ENCODE peak calls at places on chromosomes 7 and 10, in eight cellular contexts. S is cardiac muscle cell, J is IMR-90, X is AG04450, A is HL-60, Z is A673, D is GM23338, Q is HepG2. Y is an unnamed sample. For H3K27me3, the result is how much of the 10 kb centered on the place peaks cover.

GRCh38 chr10:33010132-33011037 is 52.4 kb upstream of the ITGB1 start:
- DNase-seq in S (peak), J (peak), X (peak), A (no peak), Z (peak), D (peak), Q (peak), Y (no peak)

GRCh38 chr10:129710510-129710847 is 243.4 kb downstream of the MGMT start:
- DNase-seq in S (no peak), J (no peak), X (no peak), A (no peak), Z (no peak), D (no peak), Q (peak), Y (no peak)

GRCh38 chr10:116272497-116273221 is at the start of gene GFRA1:
- DNase-seq in S (peak), J (peak), X (no peak), A (no peak), Z (peak), D (peak), Q (no peak), Y (peak)

GRCh38 chr10:17256627-17257026 is 28.6 kb downstream of the VIM start:
- DNase-seq in S (no peak), J (no peak), X (no peak), A (no peak), Z (no peak), D (no peak), Q (no peak), Y (no peak)

GRCh38 chr10:133124357-133125211 is 35.4 kb upstream of the KNDC1 start:
- DNase-seq in S (peak), J (no peak), X (no peak), A (no peak), Z (peak), D (peak), Q (no peak), Y (peak)

GRCh38 chr10:114743552-114744231 is 77.9 kb upstream of the FHIP2A start:
- DNase-seq in S (no peak), J (no peak), X (no peak), A (no peak), Z (no peak), D (no peak), Q (no peak), Y (no peak)

GRCh38 chr7:79293655-79294142 is 159.8 kb downstream of the MAGI2 start:
- DNase-seq in S (no peak), J (peak), X (no peak), A (no peak), Z (no peak), D (no peak), Q (peak), Y (no peak)

GRCh38 chr10:85548038-85548437 is 818.6 kb downstream of the GRID1 start:
- DNase-seq in S (peak), J (no peak), X (no peak), A (no peak), Z (peak), D (peak), Q (peak), Y (no peak)

GRCh38 chr10:71599518-71599917 is 120.1 kb downstream of the C10orf105 start:
- DNase-seq in S (no peak), J (no peak), X (no peak), A (no peak), Z (no peak), D (no peak), Q (no peak), Y (no peak)

GRCh38 chr7:69412331-69413146 is 185.7 kb upstream of the AUTS2 start:
- DNase-seq in S (no peak), J (no peak), X (no peak), A (no peak), Z (peak), D (no peak), Q (peak), Y (no peak)

GRCh38 chr7:1981878-1982230 is 250.9 kb downstream of the MAD1L1 start:
- DNase-seq in S (no peak), J (no peak), X (no peak), A (no peak), Z (no peak), D (no peak), Q (no peak), Y (no peak)

GRCh38 chr7:159144756-159145543 is at the start of gene VIPR2:
- DNase-seq in S (no peak), J (no peak), X (no peak), A (no peak), Z (no peak), D (peak), Q (no peak), Y (no peak)

GRCh38 chr10:16987129-16987670 is 142.4 kb downstream of the CUBN start:
- DNase-seq in S (no peak), J (peak), X (peak), A (no peak), Z (peak), D (no peak), Q (no peak), Y (no peak)

GRCh38 chr10:62561151-62561550 is 187.0 kb downstream of the ZNF365 start:
- DNase-seq in S (no peak), J (peak), X (no peak), A (no peak), Z (no peak), D (no peak), Q (no peak), Y (no peak)

GRCh38 chr10:1422275-1422674 is 315.1 kb downstream of the ADARB2 start:
- DNase-seq in S (no peak), J (no peak), X (no peak), A (no peak), Z (no peak), D (no peak), Q (no peak), Y (no peak)

GRCh38 chr10:112985701-112986510 is 35.9 kb downstream of the TCF7L2 start:
- DNase-seq in S (no peak), J (peak), X (peak), A (peak), Z (no peak), D (no peak), Q (no peak), Y (no peak)

GRCh38 chr10:76036410-76036940 is 605.1 kb downstream of the LRMDA start:
- DNase-seq in S (peak), J (peak), X (peak), A (peak), Z (peak), D (peak), Q (no peak), Y (peak)

GRCh38 chr7:48094861-48095293 is 5.8 kb downstream of the UPP1 start:
- DNase-seq in S (no peak), J (peak), X (no peak), A (no peak), Z (no peak), D (no peak), Q (no peak), Y (no peak)

GRCh38 chr10:20948723-20949327 is 51.7 kb upstream of the NEBL start:
- DNase-seq in S (no peak), J (no peak), X (no peak), A (no peak), Z (no peak), D (no peak), Q (no peak), Y (no peak)

GRCh38 chr7:27808626-27809025 is 68.7 kb downstream of the TAX1BP1 start:
- DNase-seq in S (peak), J (peak), X (peak), A (no peak), Z (no peak), D (no peak), Q (no peak), Y (no peak)

GRCh38 chr10:317926-318325 is 182.7 kb downstream of the ZMYND11 start:
- DNase-seq in S (no peak), J (no peak), X (no peak), A (no peak), Z (no peak), D (no peak), Q (no peak), Y (no peak)

GRCh38 chr7:50531928-50532327 is 33.3 kb downstream of the DDC start:
- DNase-seq in S (no peak), J (peak), X (no peak), A (no peak), Z (no peak), D (no peak), Q (no peak), Y (no peak)

GRCh38 chr7:45698527-45699309 is 124.5 kb downstream of the ADCY1 start:
- DNase-seq in S (no peak), J (no peak), X (no peak), A (no peak), Z (no peak), D (no peak), Q (no peak), Y (peak)

GRCh38 chr7:84069036-84069435 is 125.6 kb downstream of the SEMA3A start:
- DNase-seq in S (no peak), J (no peak), X (no peak), A (no peak), Z (peak), D (no peak), Q (no peak), Y (no peak)

GRCh38 chr10:79071535-79071923 is 2.8 kb downstream of the ZMIZ1 start:
- DNase-seq in S (no peak), J (no peak), X (no peak), A (no peak), Z (no peak), D (peak), Q (peak), Y (no peak)

GRCh38 chr10:44925224-44925623 is 14.1 kb downstream of the TMEM72 start:
- DNase-seq in S (peak), J (peak), X (no peak), A (no peak), Z (peak), D (peak), Q (peak), Y (peak)

GRCh38 chr10:8301831-8302230 is 247.3 kb downstream of the GATA3 start:
- DNase-seq in S (no peak), J (no peak), X (no peak), A (no peak), Z (no peak), D (no peak), Q (no peak), Y (no peak)

GRCh38 chr10:28367865-28368541 is 65.1 kb upstream of the MPP7 start:
- DNase-seq in S (no peak), J (no peak), X (no peak), A (no peak), Z (peak), D (no peak), Q (no peak), Y (no peak)

GRCh38 chr7:53218730-53219504 is 183.5 kb downstream of the POM121L12 start:
- DNase-seq in S (peak), J (no peak), X (no peak), A (no peak), Z (no peak), D (peak), Q (no peak), Y (no peak)

GRCh38 chr7:20407585-20408466 is 77.1 kb downstream of the ITGB8 start:
- DNase-seq in S (peak), J (peak), X (no peak), A (no peak), Z (peak), D (no peak), Q (no peak), Y (peak)

GRCh38 chr10:34432589-34432988 is 382.5 kb downstream of the PARD3 start:
- DNase-seq in S (no peak), J (no peak), X (no peak), A (no peak), Z (no peak), D (no peak), Q (no peak), Y (no peak)

GRCh38 chr10:33732176-33733025 is 397.9 kb upstream of the NRP1 start:
- DNase-seq in S (no peak), J (peak), X (peak), A (no peak), Z (peak), D (no peak), Q (no peak), Y (no peak)

GRCh38 chr7:40922316-40922670 is 780.6 kb downstream of the INHBA start:
- DNase-seq in S (no peak), J (peak), X (no peak), A (no peak), Z (no peak), D (no peak), Q (no peak), Y (no peak)

GRCh38 chr7:88091988-88092675 is 127.7 kb downstream of the SRI start:
- DNase-seq in S (no peak), J (no peak), X (no peak), A (no peak), Z (peak), D (no peak), Q (no peak), Y (no peak)

GRCh38 chr7:105682331-105683070 is 101.2 kb upstream of the EFCAB10 start:
- DNase-seq in S (no peak), J (no peak), X (no peak), A (no peak), Z (no peak), D (no peak), Q (no peak), Y (no peak)

GRCh38 chr7:113793171-113793570 is 125.6 kb downstream of the PPP1R3A start:
- DNase-seq in S (no peak), J (no peak), X (no peak), A (no peak), Z (no peak), D (no peak), Q (no peak), Y (no peak)

GRCh38 chr7:73343671-73344380 is 15.9 kb downstream of the FKBP6 start:
- DNase-seq in S (no peak), J (no peak), X (no peak), A (no peak), Z (no peak), D (no peak), Q (peak), Y (no peak)

GRCh38 chr7:37410305-37411209 is 38.1 kb downstream of the ELMO1 start:
- DNase-seq in S (no peak), J (no peak), X (no peak), A (no peak), Z (no peak), D (no peak), Q (no peak), Y (no peak)

GRCh38 chr7:112267944-112268691 is 61.6 kb downstream of the ZNF277 start:
- DNase-seq in S (no peak), J (no peak), X (no peak), A (no peak), Z (no peak), D (no peak), Q (no peak), Y (no peak)

DNA sequence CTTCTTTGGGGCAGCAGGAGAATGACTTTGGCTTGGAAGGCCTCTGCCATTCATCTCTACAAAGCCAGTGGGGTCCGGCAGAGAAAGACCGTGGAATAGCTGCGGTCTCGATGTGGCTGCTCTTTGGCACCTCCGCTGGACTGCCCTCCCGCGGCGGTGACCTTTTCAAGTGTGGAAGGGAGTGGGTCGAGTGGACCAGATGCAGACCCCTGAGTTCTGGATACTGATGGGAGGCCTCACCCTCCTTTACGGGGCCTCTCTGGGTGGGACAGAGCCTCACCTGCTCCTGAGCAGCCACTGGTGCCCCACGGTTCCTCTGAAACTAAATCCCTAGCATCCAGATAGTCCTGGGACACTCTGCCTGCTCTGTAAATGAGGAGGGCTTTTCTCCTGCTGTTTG is 113.1 kb downstream of the NT5C2 start:
- DNase-seq in S (no peak), J (no peak), X (no peak), A (no peak), Z (no peak), D (no peak), Q (no peak), Y (no peak)
- H3K27ac ChIP-seq in S (no peak), J (no peak), X (no peak), A (no peak), Z (no peak), D (no peak), Q (no peak), Y (no peak)

DNA sequence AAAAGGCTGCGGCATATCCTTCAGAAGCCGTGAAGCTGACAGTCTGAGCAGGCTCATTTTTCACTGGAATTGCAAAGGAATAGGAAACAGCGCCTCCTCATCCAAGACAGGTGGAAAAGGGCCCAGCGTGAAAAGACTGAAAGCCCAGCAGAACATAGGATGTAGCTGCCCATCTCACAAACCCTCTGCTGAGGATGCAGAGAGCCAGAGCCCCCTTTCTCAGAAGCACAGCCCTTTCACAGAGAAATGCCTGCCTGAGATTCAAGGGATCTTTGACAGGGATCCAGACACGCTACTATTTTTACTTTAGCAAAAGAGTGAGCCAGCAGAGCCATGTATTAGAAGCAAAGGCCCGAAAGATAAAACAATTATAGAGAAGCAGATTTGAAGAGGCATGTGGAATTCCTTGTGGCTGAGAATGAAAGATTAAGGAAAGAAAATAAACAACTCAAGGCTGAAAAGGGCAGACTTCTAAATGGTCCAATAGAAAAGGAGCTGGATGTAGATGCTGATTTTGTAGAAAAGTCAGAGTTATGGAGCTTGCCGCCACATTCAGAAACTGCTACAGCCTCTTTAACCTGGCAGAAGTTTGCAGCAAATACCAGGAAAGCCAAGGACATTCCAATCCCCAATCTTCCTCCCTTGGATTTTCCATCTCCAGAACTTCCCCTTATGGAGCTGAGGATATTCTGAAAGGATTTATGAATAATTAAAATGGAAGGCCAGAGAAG is 36.9 kb downstream of the GDI2 start:
- DNase-seq in S (peak), J (peak), X (no peak), A (no peak), Z (peak), D (peak), Q (no peak), Y (no peak)
- TF ChIP-seq CTCF in S (peak), J (no peak), X (peak), A (no peak), Z (peak), D (peak), Q (peak), Y (no peak)

DNA sequence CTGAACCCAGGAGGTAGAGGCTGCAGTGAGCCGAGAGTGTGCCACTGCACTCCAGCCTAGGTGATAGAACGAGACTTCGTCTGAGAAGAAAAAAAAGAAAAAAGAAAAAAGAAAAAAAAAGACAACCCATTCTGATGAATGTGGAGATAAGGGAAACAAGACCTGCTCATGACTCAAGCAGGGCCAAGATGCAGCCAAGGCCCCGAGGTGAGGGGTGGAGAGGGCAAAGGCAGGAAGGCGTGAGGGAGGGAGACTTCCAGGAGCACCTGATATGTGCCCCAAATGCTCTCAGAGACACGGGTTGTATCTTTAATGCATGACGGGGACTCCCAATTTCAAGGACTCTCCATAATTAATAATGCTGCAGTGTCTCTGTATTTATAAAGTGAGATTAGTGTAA is 134.6 kb downstream of the PIP4K2A start:
- DNase-seq in S (no peak), J (no peak), X (no peak), A (no peak), Z (no peak), D (no peak), Q (no peak), Y (no peak)
- H3K27me3 ChIP-seq in S (under half), J (under half), X (under half), A (under half), Z (under half), D (under half), Q (under half), Y (under half)

DNA sequence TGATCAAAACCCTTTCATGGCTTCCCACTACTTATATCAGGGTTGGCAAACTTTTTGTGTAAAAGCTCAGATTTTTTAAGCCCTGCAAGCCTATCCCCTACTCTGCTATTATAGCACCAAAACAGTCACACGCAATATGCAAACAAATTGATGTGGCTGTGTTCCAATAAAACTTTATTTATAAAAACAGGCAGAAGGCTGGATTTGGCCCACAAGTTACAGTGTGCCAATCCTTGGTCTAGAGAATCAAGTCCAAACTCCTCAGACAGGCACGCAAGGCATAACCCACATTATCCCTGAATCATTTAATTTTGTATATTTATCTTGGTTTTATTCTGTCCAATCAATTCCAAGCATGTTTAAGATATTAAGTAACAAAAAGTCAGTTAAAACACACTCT is 71.9 kb downstream of the SGMS1 start:
- DNase-seq in S (no peak), J (no peak), X (no peak), A (no peak), Z (no peak), D (no peak), Q (no peak), Y (no peak)
- H3K27ac ChIP-seq in S (no peak), J (peak), X (peak), A (no peak), Z (no peak), D (no peak), Q (no peak), Y (no peak)

DNA sequence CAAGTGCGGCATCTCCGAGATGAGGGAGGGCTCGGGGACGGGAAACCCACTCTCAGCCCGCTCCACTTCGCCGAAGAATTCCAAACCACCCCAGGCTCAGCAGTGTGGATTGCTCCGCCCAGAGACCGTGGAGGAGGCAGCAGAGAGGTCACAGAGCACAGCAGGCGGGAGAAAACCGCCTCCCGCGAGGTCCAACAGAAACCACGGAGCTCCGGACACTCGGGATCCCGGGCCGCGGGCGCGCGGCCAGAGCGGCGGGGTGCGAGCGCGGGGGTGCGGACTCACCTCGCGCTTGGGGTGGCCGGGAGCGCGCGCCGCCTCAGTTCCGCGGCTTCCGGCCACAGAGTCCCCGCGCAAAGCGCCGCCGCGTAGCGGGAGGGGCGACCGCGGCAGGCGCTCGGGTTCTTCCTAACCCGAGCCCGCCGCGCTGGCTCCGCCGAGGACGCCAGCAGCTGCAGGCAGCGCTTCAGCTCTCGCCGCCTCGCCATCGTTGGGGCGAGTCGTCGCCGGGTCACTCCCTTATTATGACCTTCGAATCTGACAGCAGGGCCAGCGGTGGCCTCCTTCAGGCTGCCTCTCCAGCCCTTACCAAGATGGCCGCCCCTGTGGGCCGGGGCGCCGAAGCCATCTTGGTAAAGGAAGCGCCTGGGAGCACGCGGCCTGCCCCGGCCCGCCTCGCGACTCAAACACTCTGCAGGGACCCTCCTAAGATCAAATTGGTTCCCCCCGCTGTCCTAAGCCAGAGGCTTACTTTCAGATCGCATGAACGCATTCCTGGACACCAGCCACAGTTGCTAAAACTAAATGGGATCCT is at the start of gene NAPEPLD:
- DNase-seq in S (peak), J (peak), X (peak), A (peak), Z (peak), D (peak), Q (peak), Y (peak)
- TF ChIP-seq CTCF in S (no peak), J (no peak), X (no peak), A (no peak), Z (no peak), D (no peak), Q (no peak), Y (no peak)

Y was measured in pancreas.